ENCODE peak calls at places on chromosomes 7 and 10, in five cellular contexts. One of them, this sample, is unnamed. For H3K9me3, the result is how much of the 10 kb centered on the place peaks cover.

GRCh38 chr10:127034790-127035189 is 129.6 kb downstream of the DOCK1 start:
- DNase-seq in CD8-positive, alpha-beta memory T cell: no peak
- DNase-seq in SK-N-SH: no peak
- DNase-seq in A549: no peak
- DNase-seq in heart right ventricle: no peak
- DNase-seq in this sample: no peak

GRCh38 chr10:112565434-112566053 is 118.5 kb downstream of the VTI1A start:
- DNase-seq in CD8-positive, alpha-beta memory T cell: no peak
- DNase-seq in SK-N-SH: peak
- DNase-seq in A549: peak
- DNase-seq in heart right ventricle: peak
- DNase-seq in this sample: no peak

GRCh38 chr7:70060298-70061068 is 462.2 kb downstream of the AUTS2 start:
- DNase-seq in CD8-positive, alpha-beta memory T cell: no peak
- DNase-seq in SK-N-SH: no peak
- DNase-seq in A549: no peak
- DNase-seq in heart right ventricle: no peak
- DNase-seq in this sample: no peak

GRCh38 chr10:26430641-26431163 is 7.4 kb upstream of the APBB1IP start:
- DNase-seq in CD8-positive, alpha-beta memory T cell: no peak
- DNase-seq in SK-N-SH: no peak
- DNase-seq in A549: no peak
- DNase-seq in heart right ventricle: no peak
- DNase-seq in this sample: no peak

GRCh38 chr7:42274052-42274451 is 37.0 kb upstream of the GLI3 start:
- DNase-seq in CD8-positive, alpha-beta memory T cell: no peak
- DNase-seq in SK-N-SH: no peak
- DNase-seq in A549: no peak
- DNase-seq in heart right ventricle: no peak
- DNase-seq in this sample: no peak

GRCh38 chr10:52956451-52956850 is 183.9 kb upstream of the MBL2 start:
- DNase-seq in CD8-positive, alpha-beta memory T cell: no peak
- DNase-seq in SK-N-SH: no peak
- DNase-seq in A549: no peak
- DNase-seq in heart right ventricle: no peak
- DNase-seq in this sample: no peak

GRCh38 chr10:17503795-17504194 is 49.4 kb upstream of the ST8SIA6 start:
- DNase-seq in CD8-positive, alpha-beta memory T cell: no peak
- DNase-seq in SK-N-SH: no peak
- DNase-seq in A549: no peak
- DNase-seq in heart right ventricle: no peak
- DNase-seq in this sample: no peak

GRCh38 chr7:96786261-96786997 is 76.8 kb upstream of the SEM1 start:
- DNase-seq in CD8-positive, alpha-beta memory T cell: no peak
- DNase-seq in SK-N-SH: peak
- DNase-seq in A549: no peak
- DNase-seq in heart right ventricle: peak
- DNase-seq in this sample: no peak

GRCh38 chr10:60410970-60411369 is 21.3 kb upstream of the ANK3 start:
- DNase-seq in CD8-positive, alpha-beta memory T cell: no peak
- DNase-seq in SK-N-SH: no peak
- DNase-seq in A549: no peak
- DNase-seq in heart right ventricle: no peak
- DNase-seq in this sample: no peak

GRCh38 chr10:16987976-16988610 is 141.5 kb downstream of the CUBN start:
- DNase-seq in CD8-positive, alpha-beta memory T cell: no peak
- DNase-seq in SK-N-SH: no peak
- DNase-seq in A549: no peak
- DNase-seq in heart right ventricle: no peak
- DNase-seq in this sample: no peak

GRCh38 chr7:157016352-157017041 is 6.0 kb upstream of the MNX1 start:
- DNase-seq in CD8-positive, alpha-beta memory T cell: no peak
- DNase-seq in SK-N-SH: peak
- DNase-seq in A549: no peak
- DNase-seq in heart right ventricle: no peak
- DNase-seq in this sample: peak

GRCh38 chr7:133704436-133704835 is 422.7 kb upstream of the LRGUK start:
- DNase-seq in CD8-positive, alpha-beta memory T cell: no peak
- DNase-seq in SK-N-SH: no peak
- DNase-seq in A549: no peak
- DNase-seq in heart right ventricle: no peak
- DNase-seq in this sample: no peak

GRCh38 chr10:129770286-129770685 is 193.8 kb downstream of the EBF3 start:
- DNase-seq in CD8-positive, alpha-beta memory T cell: peak
- DNase-seq in SK-N-SH: no peak
- DNase-seq in A549: no peak
- DNase-seq in heart right ventricle: no peak
- DNase-seq in this sample: peak

GRCh38 chr7:38671901-38672559 is 40.9 kb upstream of the AMPH start:
- DNase-seq in CD8-positive, alpha-beta memory T cell: no peak
- DNase-seq in SK-N-SH: no peak
- DNase-seq in A549: no peak
- DNase-seq in heart right ventricle: no peak
- DNase-seq in this sample: peak

GRCh38 chr7:81769891-81770818 is at the start of gene HGF:
- DNase-seq in CD8-positive, alpha-beta memory T cell: no peak
- DNase-seq in SK-N-SH: peak
- DNase-seq in A549: no peak
- DNase-seq in heart right ventricle: peak
- DNase-seq in this sample: peak

GRCh38 chr7:1200045-1200444 is 32.6 kb upstream of the UNCX start:
- DNase-seq in CD8-positive, alpha-beta memory T cell: no peak
- DNase-seq in SK-N-SH: no peak
- DNase-seq in A549: no peak
- DNase-seq in heart right ventricle: no peak
- DNase-seq in this sample: no peak

GRCh38 chr10:62258926-62259325 is 9.7 kb downstream of the RTKN2 start:
- DNase-seq in CD8-positive, alpha-beta memory T cell: no peak
- DNase-seq in SK-N-SH: no peak
- DNase-seq in A549: no peak
- DNase-seq in heart right ventricle: no peak
- DNase-seq in this sample: no peak

GRCh38 chr7:98229991-98230745 is 18.9 kb downstream of the BHLHA15 start:
- DNase-seq in CD8-positive, alpha-beta memory T cell: no peak
- DNase-seq in SK-N-SH: peak
- DNase-seq in A549: no peak
- DNase-seq in heart right ventricle: no peak
- DNase-seq in this sample: no peak

GRCh38 chr10:5349362-5349761 is 15.4 kb upstream of the UCN3 start:
- DNase-seq in CD8-positive, alpha-beta memory T cell: no peak
- DNase-seq in SK-N-SH: no peak
- DNase-seq in A549: no peak
- DNase-seq in heart right ventricle: no peak
- DNase-seq in this sample: no peak

GRCh38 chr7:75866497-75867389 is 12.1 kb upstream of the RHBDD2 start:
- DNase-seq in CD8-positive, alpha-beta memory T cell: peak
- DNase-seq in SK-N-SH: peak
- DNase-seq in A549: peak
- DNase-seq in heart right ventricle: peak
- DNase-seq in this sample: peak

GRCh38 chr7:3043544-3044395 is at the start of gene CARD11:
- DNase-seq in CD8-positive, alpha-beta memory T cell: peak
- DNase-seq in SK-N-SH: peak
- DNase-seq in A549: no peak
- DNase-seq in heart right ventricle: no peak
- DNase-seq in this sample: peak

GRCh38 chr7:5699951-5700384 is 81.5 kb downstream of the RNF216 start:
- DNase-seq in CD8-positive, alpha-beta memory T cell: peak
- DNase-seq in SK-N-SH: no peak
- DNase-seq in A549: no peak
- DNase-seq in heart right ventricle: no peak
- DNase-seq in this sample: no peak

GRCh38 chr10:88271736-88272135 is 311.4 kb downstream of the RNLS start:
- DNase-seq in CD8-positive, alpha-beta memory T cell: no peak
- DNase-seq in SK-N-SH: no peak
- DNase-seq in A549: no peak
- DNase-seq in heart right ventricle: no peak
- DNase-seq in this sample: no peak

GRCh38 chr7:1546909-1547776 is 8.9 kb downstream of the TMEM184A start:
- DNase-seq in CD8-positive, alpha-beta memory T cell: no peak
- DNase-seq in SK-N-SH: no peak
- DNase-seq in A549: no peak
- DNase-seq in heart right ventricle: no peak
- DNase-seq in this sample: no peak

GRCh38 chr10:1162481-1163203 is 106.5 kb downstream of the WDR37 start:
- DNase-seq in CD8-positive, alpha-beta memory T cell: no peak
- DNase-seq in SK-N-SH: no peak
- DNase-seq in A549: no peak
- DNase-seq in heart right ventricle: no peak
- DNase-seq in this sample: peak

GRCh38 chr10:42783181-42783549 is 570 bp downstream of the BMS1 start:
- DNase-seq in CD8-positive, alpha-beta memory T cell: no peak
- DNase-seq in SK-N-SH: no peak
- DNase-seq in A549: peak
- DNase-seq in heart right ventricle: peak
- DNase-seq in this sample: peak

DNA sequence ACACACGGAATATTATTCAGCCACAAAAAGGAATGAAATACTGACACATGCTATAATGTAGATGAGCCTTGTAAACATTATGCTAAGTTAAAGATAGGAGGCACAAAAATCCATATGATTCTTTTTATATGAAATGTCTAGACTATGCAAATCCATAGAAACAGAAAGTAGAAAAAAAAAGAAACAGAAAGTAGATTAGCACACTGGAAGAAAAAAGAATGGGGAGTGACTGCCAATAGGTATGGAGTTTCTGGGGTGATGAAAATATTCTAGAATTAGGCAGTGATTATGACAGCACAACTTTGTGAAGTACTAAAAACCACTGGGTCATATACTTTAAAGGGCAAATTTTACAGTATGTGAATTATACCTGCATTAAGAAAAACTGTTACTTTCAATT is 13.3 kb downstream of the HERPUD2 start:
- DNase-seq in CD8-positive, alpha-beta memory T cell: no peak
- DNase-seq in SK-N-SH: no peak
- DNase-seq in A549: no peak
- DNase-seq in heart right ventricle: no peak
- DNase-seq in this sample: no peak
- H3K9me3 ChIP-seq in CD8-positive, alpha-beta memory T cell: under half
- H3K9me3 ChIP-seq in SK-N-SH: under half
- H3K9me3 ChIP-seq in A549: under half
- H3K9me3 ChIP-seq in heart right ventricle: under half
- H3K9me3 ChIP-seq in this sample: under half

DNA sequence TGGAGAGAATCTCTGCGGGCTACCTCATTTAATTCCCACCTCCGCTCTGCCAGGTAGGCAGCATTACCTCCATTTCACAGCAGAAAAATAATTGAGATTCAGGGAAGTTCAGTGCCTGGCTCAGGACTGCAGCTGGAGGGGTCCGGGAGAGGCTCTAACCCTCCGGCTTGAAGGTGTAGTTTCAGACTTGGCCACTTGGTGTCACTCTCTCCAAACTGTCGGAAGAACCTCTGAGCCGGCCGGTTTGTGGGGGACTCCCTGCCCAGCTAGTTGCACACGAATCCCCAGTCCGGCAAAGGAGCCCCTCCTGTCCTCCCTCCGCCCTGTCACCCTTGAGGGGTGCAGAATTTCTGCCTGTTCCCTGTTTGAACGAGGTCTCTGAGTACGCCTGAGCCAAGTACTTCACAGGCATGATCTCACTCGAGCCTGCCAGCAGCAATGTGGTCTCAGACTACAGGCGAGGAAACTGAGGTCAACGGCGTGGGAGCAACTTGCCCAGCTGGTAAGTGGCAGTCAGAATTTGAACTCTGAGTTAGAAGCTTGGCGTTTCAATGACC is 144.7 kb upstream of the ZNF716 start:
- DNase-seq in CD8-positive, alpha-beta memory T cell: no peak
- DNase-seq in SK-N-SH: peak
- DNase-seq in A549: no peak
- DNase-seq in heart right ventricle: no peak
- DNase-seq in this sample: no peak
- H3K9me3 ChIP-seq in CD8-positive, alpha-beta memory T cell: under half
- H3K9me3 ChIP-seq in SK-N-SH: under half
- H3K9me3 ChIP-seq in A549: under half
- H3K9me3 ChIP-seq in heart right ventricle: under half
- H3K9me3 ChIP-seq in this sample: under half

GRCh38 chr10:123786306-123786705 is 105.3 kb downstream of the CPXM2 start:
- DNase-seq in CD8-positive, alpha-beta memory T cell: no peak
- DNase-seq in SK-N-SH: no peak
- DNase-seq in A549: no peak
- DNase-seq in heart right ventricle: no peak
- DNase-seq in this sample: no peak

GRCh38 chr10:123782549-123782948 is 109.1 kb downstream of the CPXM2 start:
- DNase-seq in CD8-positive, alpha-beta memory T cell: no peak
- DNase-seq in SK-N-SH: no peak
- DNase-seq in A549: no peak
- DNase-seq in heart right ventricle: no peak
- DNase-seq in this sample: no peak

GRCh38 chr10:123783296-123783695 is 108.3 kb downstream of the CPXM2 start:
- DNase-seq in CD8-positive, alpha-beta memory T cell: no peak
- DNase-seq in SK-N-SH: no peak
- DNase-seq in A549: no peak
- DNase-seq in heart right ventricle: no peak
- DNase-seq in this sample: no peak

GRCh38 chr10:123784636-123785035 is 107.0 kb downstream of the CPXM2 start:
- DNase-seq in CD8-positive, alpha-beta memory T cell: no peak
- DNase-seq in SK-N-SH: no peak
- DNase-seq in A549: no peak
- DNase-seq in heart right ventricle: no peak
- DNase-seq in this sample: no peak

DNA sequence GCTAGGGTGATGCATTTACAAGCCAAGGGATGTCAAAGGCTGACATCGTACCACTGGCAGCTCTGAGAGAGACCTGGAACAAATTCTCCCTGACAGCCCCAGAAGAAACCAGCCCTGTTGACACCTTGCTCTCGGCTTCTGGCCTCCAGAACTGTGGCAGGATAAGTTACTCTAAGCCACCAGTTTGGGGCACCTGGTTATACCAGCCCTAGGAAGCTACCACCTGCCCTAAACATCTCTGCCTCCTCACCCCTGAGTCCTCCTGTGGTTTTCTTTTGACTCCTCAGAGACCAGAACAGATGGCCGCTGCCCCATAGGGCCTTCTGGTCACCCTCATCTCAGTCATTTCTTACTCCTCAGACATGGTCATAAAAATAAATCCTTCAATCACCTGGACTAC is 107.4 kb downstream of the CPXM2 start:
- DNase-seq in CD8-positive, alpha-beta memory T cell: no peak
- DNase-seq in SK-N-SH: no peak
- DNase-seq in A549: no peak
- DNase-seq in heart right ventricle: no peak
- DNase-seq in this sample: no peak
- H3K9me3 ChIP-seq in CD8-positive, alpha-beta memory T cell: under half
- H3K9me3 ChIP-seq in SK-N-SH: under half
- H3K9me3 ChIP-seq in A549: under half
- H3K9me3 ChIP-seq in heart right ventricle: under half
- H3K9me3 ChIP-seq in this sample: under half

DNA sequence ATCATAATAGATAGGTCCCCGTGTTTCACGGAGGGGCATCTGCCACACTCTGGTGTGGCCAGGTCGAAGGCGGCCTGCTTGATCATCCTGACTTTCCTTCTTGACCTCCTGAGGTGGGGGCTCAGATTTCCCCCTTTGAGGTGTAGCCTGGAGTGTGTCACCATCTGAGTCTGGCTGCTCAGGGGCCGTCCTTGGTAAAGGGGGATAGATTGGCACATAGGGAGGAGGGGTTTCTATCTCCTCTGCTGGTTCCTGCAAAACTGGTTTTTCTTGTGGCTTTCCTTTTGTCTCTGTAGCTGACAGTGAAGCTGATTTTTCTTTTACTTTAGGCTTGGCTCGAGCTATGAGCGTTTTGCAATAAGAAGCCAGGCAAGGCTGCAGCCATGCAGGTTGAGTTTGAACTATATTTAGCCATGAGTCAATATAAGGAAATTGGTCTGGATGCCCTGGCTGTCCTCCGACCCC is 7.1 kb upstream of the ZNF117 start:
- DNase-seq in CD8-positive, alpha-beta memory T cell: no peak
- DNase-seq in SK-N-SH: no peak
- DNase-seq in A549: no peak
- DNase-seq in heart right ventricle: no peak
- DNase-seq in this sample: no peak
- H3K9me3 ChIP-seq in CD8-positive, alpha-beta memory T cell: under half
- H3K9me3 ChIP-seq in SK-N-SH: under half
- H3K9me3 ChIP-seq in A549: half or more
- H3K9me3 ChIP-seq in heart right ventricle: under half
- H3K9me3 ChIP-seq in this sample: under half

This sample was measured in Peyer's patch.